ENCODE peak calls at places on chromosomes 7 and 10, in six cellular contexts. G is lower leg skin; Z is CD4-positive, alpha-beta T cell; X is activated CD4-positive, alpha-beta T cell treated with anti-CD3 and anti-CD28 coated beads for 24 hours; F is chondrocyte; M is neuronal stem cell. W is an unnamed sample.

GRCh38 chr7:123185756-123186155 is 14.0 kb downstream of the SLC13A1 start:
- DNase-seq in F (no peak), G (no peak), X (no peak), Z (no peak), M (no peak), W (no peak)

GRCh38 chr7:375491-375821 is 85.5 kb downstream of the FOXL3 start:
- DNase-seq in Z (peak; percentile 0), G (peak; percentile 79), X (no peak), M (no peak), F (no peak), W (no peak)

GRCh38 chr7:117659453-117660086 is 179.7 kb downstream of the CFTR start:
- DNase-seq in F (no peak), G (no peak), Z (no peak), X (no peak), M (no peak), W (no peak)

GRCh38 chr7:1839701-1840100 is 169.6 kb downstream of the ELFN1 start:
- DNase-seq in X (no peak), F (peak; percentile 89), Z (no peak), G (peak; percentile 83), M (no peak), W (no peak)

GRCh38 chr10:25039531-25039930 is 23.1 kb downstream of the THNSL1 start:
- DNase-seq in G (no peak), X (no peak), M (no peak), F (no peak), Z (no peak), W (no peak)

GRCh38 chr7:96321041-96321669 is 743 bp downstream of the SLC25A13 start:
- DNase-seq in M (peak; percentile 76), X (peak; percentile 47), Z (peak; percentile 29), G (peak; percentile 97), F (peak; percentile 87), W (peak; percentile 77)

GRCh38 chr10:79331709-79332108 is 15.6 kb upstream of the PPIF start:
- DNase-seq in M (no peak), F (no peak), X (peak; percentile 71), G (no peak), Z (peak; percentile 53), W (peak; percentile 91)

GRCh38 chr7:94301024-94301588 is 93.6 kb upstream of the COL1A2 start:
- DNase-seq in Z (no peak), M (peak; percentile 57), G (peak; percentile 88), F (peak; percentile 68), X (no peak), W (no peak)

GRCh38 chr10:77442790-77443189 is 194.8 kb downstream of the KCNMA1 start:
- DNase-seq in F (no peak), G (no peak), X (no peak), M (no peak), Z (no peak), W (no peak)

GRCh38 chr7:89623018-89623672 is 531.1 kb upstream of the STEAP1 start:
- DNase-seq in M (peak; percentile 14), G (no peak), F (no peak), Z (no peak), X (no peak), W (no peak)

GRCh38 chr10:74502963-74503608 is 323.3 kb upstream of the KAT6B start:
- DNase-seq in X (no peak), G (no peak), F (no peak), Z (no peak), M (no peak), W (no peak)

GRCh38 chr10:114708717-114709352 is 50.8 kb upstream of the ABLIM1 start:
- DNase-seq in Z (no peak), X (no peak), G (no peak), M (no peak), F (no peak), W (no peak)

GRCh38 chr7:115533785-115534184 is 496.8 kb downstream of the TFEC start:
- DNase-seq in X (no peak), M (no peak), F (no peak), G (no peak), Z (no peak), W (no peak)

GRCh38 chr10:93422121-93422520 is 60.0 kb downstream of the MYOF start:
- DNase-seq in X (no peak), M (no peak), F (no peak), G (no peak), Z (no peak), W (no peak)

GRCh38 chr7:51062222-51062987 is 254.2 kb downstream of the COBL start:
- DNase-seq in G (peak; percentile 81), Z (no peak), M (no peak), X (no peak), F (no peak), W (no peak)

GRCh38 chr10:3426190-3426845 is 253.7 kb upstream of the PITRM1 start:
- DNase-seq in G (no peak), Z (no peak), X (no peak), M (no peak), F (no peak), W (no peak)

GRCh38 chr7:95628831-95629439 is 32.6 kb upstream of the PDK4 start:
- DNase-seq in G (no peak), Z (no peak), X (no peak), M (no peak), F (no peak), W (no peak)

GRCh38 chr10:107450056-107450455 is 285.6 kb upstream of the SORCS1 start:
- DNase-seq in Z (no peak), M (no peak), G (no peak), X (no peak), F (no peak), W (no peak)

GRCh38 chr10:110636932-110637557 is 7.1 kb upstream of the RBM20 start:
- DNase-seq in G (no peak), M (no peak), Z (no peak), X (no peak), F (no peak), W (no peak)

GRCh38 chr10:80200259-80200658 is 5.1 kb downstream of the ANXA11 start:
- DNase-seq in Z (no peak), X (no peak), G (no peak), F (no peak), M (no peak), W (no peak)

GRCh38 chr10:86522385-86522855 is 828 bp upstream of the WAPL start:
- DNase-seq in X (no peak), M (no peak), F (no peak), Z (no peak), G (no peak), W (no peak)

GRCh38 chr10:132912685-132913558 is 29.4 kb downstream of the CFAP46 start:
- DNase-seq in X (no peak), G (no peak), F (peak; percentile 93), M (peak; percentile 15), Z (no peak), W (no peak)

GRCh38 chr7:47506716-47507354 is 75.1 kb downstream of the TNS3 start:
- DNase-seq in G (no peak), X (no peak), M (no peak), F (peak; percentile 14), Z (no peak), W (no peak)

GRCh38 chr7:158740013-158740656 is 35.5 kb upstream of the NCAPG2 start:
- DNase-seq in Z (no peak), F (no peak), G (peak; percentile 78), X (no peak), M (no peak), W (peak; percentile 43)

GRCh38 chr10:74118794-74119193 is 31.8 kb downstream of the AP3M1 start:
- DNase-seq in M (no peak), G (no peak), X (no peak), Z (no peak), F (no peak), W (no peak)

GRCh38 chr7:2016021-2016631 is 216.6 kb downstream of the MAD1L1 start:
- DNase-seq in G (peak; percentile 69), F (peak; percentile 81), X (no peak), Z (no peak), M (no peak), W (no peak)

GRCh38 chr7:128108641-128109423 is 77.6 kb upstream of the LRRC4 start:
- DNase-seq in X (no peak), Z (no peak), G (no peak), F (no peak), M (no peak), W (no peak)

GRCh38 chr7:130337410-130337971 is 7.1 kb upstream of the CPA5 start:
- DNase-seq in M (no peak), X (no peak), F (no peak), G (peak; percentile 57), Z (no peak), W (no peak)

GRCh38 chr7:117458977-117459583 is 20.7 kb upstream of the CFTR start:
- DNase-seq in F (no peak), Z (no peak), X (no peak), G (no peak), M (no peak), W (no peak)

GRCh38 chr10:49071221-49071761 is 44.0 kb downstream of the VSTM4 start:
- DNase-seq in Z (no peak), M (no peak), F (no peak), G (peak; percentile 66), X (no peak), W (no peak)

GRCh38 chr7:108009873-108010272 is 6.9 kb upstream of the LAMB1 start:
- DNase-seq in M (no peak), G (no peak), Z (no peak), X (no peak), F (no peak), W (no peak)

GRCh38 chr7:39896840-39897239 is 53.2 kb upstream of the CDK13 start:
- DNase-seq in G (peak; percentile 68), Z (no peak), F (no peak), X (no peak), M (no peak), W (no peak)